ENCODE peak calls at places on chromosome 14, in six cellular contexts. One of them, this sample, is unnamed.

GRCh38 chr14:73973497-73973896 is 23.4 kb downstream of the COQ6 start:
- DNase-seq in LoVo: no peak
- DNase-seq in ACHN: no peak
- DNase-seq in astrocyte of the spinal cord: no peak
- DNase-seq in GM23248: no peak
- DNase-seq in effector CD4-positive, alpha-beta T cell: no peak
- DNase-seq in this sample: no peak

GRCh38 chr14:34058510-34058909 is 107.6 kb upstream of the EGLN3 start:
- DNase-seq in LoVo: no peak
- DNase-seq in ACHN: no peak
- DNase-seq in astrocyte of the spinal cord: no peak
- DNase-seq in GM23248: no peak
- DNase-seq in effector CD4-positive, alpha-beta T cell: no peak
- DNase-seq in this sample: no peak

GRCh38 chr14:89616425-89617141 is 199.6 kb upstream of the FOXN3 start:
- DNase-seq in LoVo: no peak
- DNase-seq in ACHN: no peak
- DNase-seq in astrocyte of the spinal cord: peak; percentile 24
- DNase-seq in GM23248: peak; percentile 62
- DNase-seq in effector CD4-positive, alpha-beta T cell: peak; percentile 38
- DNase-seq in this sample: no peak

GRCh38 chr14:59918824-59919581 is 941 bp upstream of the LRRC9 start:
- DNase-seq in LoVo: peak; percentile 28
- DNase-seq in ACHN: peak; percentile 22
- DNase-seq in astrocyte of the spinal cord: peak; percentile 55
- DNase-seq in GM23248: peak; percentile 60
- DNase-seq in effector CD4-positive, alpha-beta T cell: no peak
- DNase-seq in this sample: no peak

GRCh38 chr14:92546347-92547053 is 32.9 kb downstream of the RIN3 start:
- DNase-seq in LoVo: no peak
- DNase-seq in ACHN: peak; percentile 78
- DNase-seq in astrocyte of the spinal cord: peak; percentile 43
- DNase-seq in GM23248: peak; percentile 42
- DNase-seq in effector CD4-positive, alpha-beta T cell: no peak
- DNase-seq in this sample: no peak

GRCh38 chr14:101347893-101348777 is 213.2 kb upstream of the DIO3 start:
- DNase-seq in LoVo: no peak
- DNase-seq in ACHN: no peak
- DNase-seq in astrocyte of the spinal cord: no peak
- DNase-seq in GM23248: no peak
- DNase-seq in effector CD4-positive, alpha-beta T cell: no peak
- DNase-seq in this sample: no peak

GRCh38 chr14:68042591-68043210 is 223.1 kb downstream of the RAD51B start:
- DNase-seq in LoVo: peak; percentile 19
- DNase-seq in ACHN: no peak
- DNase-seq in astrocyte of the spinal cord: peak; percentile 7
- DNase-seq in GM23248: no peak
- DNase-seq in effector CD4-positive, alpha-beta T cell: no peak
- DNase-seq in this sample: peak; percentile 29

GRCh38 chr14:58663494-58664111 is 25.8 kb downstream of the DACT1 start:
- DNase-seq in LoVo: no peak
- DNase-seq in ACHN: peak; percentile 2
- DNase-seq in astrocyte of the spinal cord: peak; percentile 81
- DNase-seq in GM23248: peak; percentile 71
- DNase-seq in effector CD4-positive, alpha-beta T cell: no peak
- DNase-seq in this sample: peak; percentile 97

GRCh38 chr14:24366664-24367505 is 1.1 kb upstream of the NFATC4 start:
- DNase-seq in LoVo: peak; percentile 86
- DNase-seq in ACHN: peak; percentile 55
- DNase-seq in astrocyte of the spinal cord: peak; percentile 97
- DNase-seq in GM23248: peak; percentile 98
- DNase-seq in effector CD4-positive, alpha-beta T cell: no peak
- DNase-seq in this sample: no peak

GRCh38 chr14:68495638-68496114 is 297.2 kb downstream of the ZFP36L1 start:
- DNase-seq in LoVo: no peak
- DNase-seq in ACHN: no peak
- DNase-seq in astrocyte of the spinal cord: no peak
- DNase-seq in GM23248: no peak
- DNase-seq in effector CD4-positive, alpha-beta T cell: no peak
- DNase-seq in this sample: no peak

GRCh38 chr14:23695220-23695999 is 59.2 kb downstream of the DHRS2 start:
- DNase-seq in LoVo: no peak
- DNase-seq in ACHN: no peak
- DNase-seq in astrocyte of the spinal cord: no peak
- DNase-seq in GM23248: peak; percentile 35
- DNase-seq in effector CD4-positive, alpha-beta T cell: no peak
- DNase-seq in this sample: no peak

GRCh38 chr14:50823763-50824636 is 7.0 kb downstream of the NIN start:
- DNase-seq in LoVo: no peak
- DNase-seq in ACHN: no peak
- DNase-seq in astrocyte of the spinal cord: no peak
- DNase-seq in GM23248: no peak
- DNase-seq in effector CD4-positive, alpha-beta T cell: no peak
- DNase-seq in this sample: no peak

GRCh38 chr14:31921741-31922140 is 155.4 kb upstream of the ARHGAP5 start:
- DNase-seq in LoVo: no peak
- DNase-seq in ACHN: no peak
- DNase-seq in astrocyte of the spinal cord: no peak
- DNase-seq in GM23248: no peak
- DNase-seq in effector CD4-positive, alpha-beta T cell: no peak
- DNase-seq in this sample: no peak

This sample was measured in epithelial cell of proximal tubule.